ENCODE peak calls at places on chromosomes 13 and 19, in six cellular contexts. One of them, this sample, is unnamed.

GRCh38 chr13:29472317-29472961 is 123.0 kb downstream of the SLC7A1 start:
- DNase-seq in adrenal gland: peak
- DNase-seq in activated naive CD8-positive, alpha-beta T cell treated with anti-CD3 and anti-CD28 coated beads, Interleukin-2, amount 50 U/mL, for 16 hours: no peak
- DNase-seq in psoas muscle: no peak
- DNase-seq in mesothelial cell of epicardium: no peak
- DNase-seq in T-helper 2 cell: no peak
- DNase-seq in this sample: peak

GRCh38 chr19:2756921-2757881 is 17.4 kb upstream of the SLC39A3 start:
- DNase-seq in adrenal gland: no peak
- DNase-seq in activated naive CD8-positive, alpha-beta T cell treated with anti-CD3 and anti-CD28 coated beads, Interleukin-2, amount 50 U/mL, for 16 hours: no peak
- DNase-seq in psoas muscle: no peak
- DNase-seq in mesothelial cell of epicardium: no peak
- DNase-seq in T-helper 2 cell: no peak
- DNase-seq in this sample: no peak

GRCh38 chr19:37227996-37228395 is 10.0 kb downstream of the ZNF383 start:
- DNase-seq in adrenal gland: peak
- DNase-seq in activated naive CD8-positive, alpha-beta T cell treated with anti-CD3 and anti-CD28 coated beads, Interleukin-2, amount 50 U/mL, for 16 hours: no peak
- DNase-seq in psoas muscle: no peak
- DNase-seq in mesothelial cell of epicardium: no peak
- DNase-seq in T-helper 2 cell: no peak
- DNase-seq in this sample: no peak

GRCh38 chr19:17779281-17779930 is 15.5 kb upstream of the B3GNT3 start:
- DNase-seq in adrenal gland: peak
- DNase-seq in activated naive CD8-positive, alpha-beta T cell treated with anti-CD3 and anti-CD28 coated beads, Interleukin-2, amount 50 U/mL, for 16 hours: no peak
- DNase-seq in psoas muscle: no peak
- DNase-seq in mesothelial cell of epicardium: no peak
- DNase-seq in T-helper 2 cell: no peak
- DNase-seq in this sample: no peak

GRCh38 chr13:30078059-30078458 is 227.6 kb upstream of the UBL3 start:
- DNase-seq in adrenal gland: no peak
- DNase-seq in activated naive CD8-positive, alpha-beta T cell treated with anti-CD3 and anti-CD28 coated beads, Interleukin-2, amount 50 U/mL, for 16 hours: no peak
- DNase-seq in psoas muscle: no peak
- DNase-seq in mesothelial cell of epicardium: no peak
- DNase-seq in T-helper 2 cell: no peak
- DNase-seq in this sample: no peak

GRCh38 chr19:40802300-40803169 is 3.5 kb downstream of the EGLN2 start:
- DNase-seq in adrenal gland: peak
- DNase-seq in activated naive CD8-positive, alpha-beta T cell treated with anti-CD3 and anti-CD28 coated beads, Interleukin-2, amount 50 U/mL, for 16 hours: no peak
- DNase-seq in psoas muscle: peak
- DNase-seq in mesothelial cell of epicardium: no peak
- DNase-seq in T-helper 2 cell: no peak
- DNase-seq in this sample: no peak

GRCh38 chr19:35013820-35014754 is 14.0 kb downstream of the GRAMD1A start:
- DNase-seq in adrenal gland: no peak
- DNase-seq in activated naive CD8-positive, alpha-beta T cell treated with anti-CD3 and anti-CD28 coated beads, Interleukin-2, amount 50 U/mL, for 16 hours: no peak
- DNase-seq in psoas muscle: no peak
- DNase-seq in mesothelial cell of epicardium: no peak
- DNase-seq in T-helper 2 cell: peak
- DNase-seq in this sample: no peak

GRCh38 chr19:21084343-21084742 is 2.3 kb downstream of the ZNF714 start:
- DNase-seq in adrenal gland: no peak
- DNase-seq in activated naive CD8-positive, alpha-beta T cell treated with anti-CD3 and anti-CD28 coated beads, Interleukin-2, amount 50 U/mL, for 16 hours: no peak
- DNase-seq in psoas muscle: no peak
- DNase-seq in mesothelial cell of epicardium: no peak
- DNase-seq in T-helper 2 cell: no peak
- DNase-seq in this sample: no peak

GRCh38 chr13:37540228-37540627 is 58.3 kb downstream of the POSTN start:
- DNase-seq in adrenal gland: no peak
- DNase-seq in activated naive CD8-positive, alpha-beta T cell treated with anti-CD3 and anti-CD28 coated beads, Interleukin-2, amount 50 U/mL, for 16 hours: no peak
- DNase-seq in psoas muscle: no peak
- DNase-seq in mesothelial cell of epicardium: no peak
- DNase-seq in T-helper 2 cell: no peak
- DNase-seq in this sample: no peak

GRCh38 chr19:38666662-38667448 is 19.4 kb downstream of the ACTN4 start:
- DNase-seq in adrenal gland: peak
- DNase-seq in activated naive CD8-positive, alpha-beta T cell treated with anti-CD3 and anti-CD28 coated beads, Interleukin-2, amount 50 U/mL, for 16 hours: no peak
- DNase-seq in psoas muscle: peak
- DNase-seq in mesothelial cell of epicardium: no peak
- DNase-seq in T-helper 2 cell: peak
- DNase-seq in this sample: no peak

GRCh38 chr13:103694033-103694432 is 627.8 kb upstream of the SLC10A2 start:
- DNase-seq in adrenal gland: no peak
- DNase-seq in activated naive CD8-positive, alpha-beta T cell treated with anti-CD3 and anti-CD28 coated beads, Interleukin-2, amount 50 U/mL, for 16 hours: no peak
- DNase-seq in psoas muscle: no peak
- DNase-seq in mesothelial cell of epicardium: no peak
- DNase-seq in T-helper 2 cell: no peak
- DNase-seq in this sample: no peak